ENCODE peak calls at places on chromosomes 11 and 22, in six cellular contexts. C is IMR-90; R is CD8-positive, alpha-beta T cell; U is pancreas; Z is cardiac muscle cell; L is CD4-positive, CD25-positive, alpha-beta regulatory T cell. V is an unnamed sample. For H3K9me3, the result is how much of the 10 kb centered on the place peaks cover.

GRCh38 chr11:93655581-93656255 is 5.8 kb upstream of the CEP295 start:
- DNase-seq in C (no peak), R (no peak), U (no peak), Z (no peak), L (no peak), V (peak)

GRCh38 chr11:32852142-32852541 is 22.4 kb downstream of the PRRG4 start:
- DNase-seq in C (peak), R (no peak), U (no peak), Z (no peak), L (no peak), V (no peak)

GRCh38 chr11:118789501-118790356 is 1.2 kb downstream of the DDX6 start:
- DNase-seq in C (no peak), R (no peak), U (no peak), Z (peak), L (peak), V (peak)

GRCh38 chr22:43884600-43885318 is 7.1 kb downstream of the PNPLA5 start:
- DNase-seq in C (peak), R (peak), U (peak), Z (peak), L (no peak), V (peak)

GRCh38 chr11:67119577-67120391 is 721 bp downstream of the KDM2A start:
- DNase-seq in C (no peak), R (peak), U (peak), Z (peak), L (peak), V (peak)

GRCh38 chr11:45997599-45997998 is 75.1 kb downstream of the LARGE2 start:
- DNase-seq in C (no peak), R (no peak), U (peak), Z (no peak), L (no peak), V (no peak)

GRCh38 chr11:43712676-43713075 is 32.1 kb downstream of the HSD17B12 start:
- DNase-seq in C (peak), R (no peak), U (no peak), Z (no peak), L (no peak), V (no peak)

GRCh38 chr22:38984224-38984623 is 2.1 kb downstream of the APOBEC3B start:
- DNase-seq in C (no peak), R (no peak), U (no peak), Z (no peak), L (no peak), V (no peak)

GRCh38 chr11:125207866-125208425 is 43.4 kb downstream of the PKNOX2 start:
- DNase-seq in C (peak), R (no peak), U (no peak), Z (no peak), L (no peak), V (no peak)

GRCh38 chr11:95674669-95675358 is 114.8 kb downstream of the FAM76B start:
- DNase-seq in C (no peak), R (no peak), U (no peak), Z (no peak), L (peak), V (no peak)

GRCh38 chr11:2718817-2719438 is 19.1 kb upstream of the KCNQ1OT1 start:
- DNase-seq in C (no peak), R (no peak), U (no peak), Z (no peak), L (no peak), V (no peak)

GRCh38 chr11:46378811-46379482 is 2.5 kb upstream of the MDK start:
- DNase-seq in C (no peak), R (no peak), U (no peak), Z (no peak), L (no peak), V (no peak)

GRCh38 chr11:75159081-75159953 is 8.4 kb downstream of the SLCO2B1 start:
- DNase-seq in C (no peak), R (no peak), U (peak), Z (no peak), L (no peak), V (no peak)

GRCh38 chr11:131217313-131218297 is 152.8 kb upstream of the NTM start:
- DNase-seq in C (peak), R (no peak), U (no peak), Z (no peak), L (no peak), V (no peak)

GRCh38 chr11:67466962-67467771 is 1.9 kb downstream of the TMEM134 start:
- DNase-seq in C (no peak), R (no peak), U (peak), Z (no peak), L (no peak), V (peak)

GRCh38 chr11:65642014-65642671 is 4.2 kb downstream of the SIPA1 start:
- DNase-seq in C (no peak), R (no peak), U (no peak), Z (peak), L (no peak), V (no peak)

GRCh38 chr11:120798854-120799253 is 225.0 kb upstream of the TBCEL start:
- DNase-seq in C (no peak), R (no peak), U (no peak), Z (no peak), L (no peak), V (no peak)

GRCh38 chr22:17164392-17165024 is 5.4 kb upstream of the HDHD5 start:
- DNase-seq in C (no peak), R (no peak), U (no peak), Z (no peak), L (no peak), V (no peak)

GRCh38 chr11:128790200-128790599 is 76.9 kb downstream of the KCNJ1 start:
- DNase-seq in C (peak), R (no peak), U (peak), Z (peak), L (no peak), V (no peak)

GRCh38 chr11:119316017-119316728 is 757 bp downstream of the MCAM start:
- DNase-seq in C (no peak), R (no peak), U (peak), Z (peak), L (no peak), V (no peak)

GRCh38 chr11:111918390-111919256 is at the start of gene C11orf52:
- DNase-seq in C (peak), R (no peak), U (peak), Z (peak), L (no peak), V (no peak)

GRCh38 chr11:609355-609811 is 6.4 kb downstream of the IRF7 start:
- DNase-seq in C (no peak), R (no peak), U (no peak), Z (no peak), L (no peak), V (no peak)

GRCh38 chr22:23063539-23064380 is 6.6 kb upstream of the GNAZ start:
- DNase-seq in C (no peak), R (no peak), U (peak), Z (no peak), L (no peak), V (peak)

GRCh38 chr22:23065495-23066122 is 4.7 kb upstream of the GNAZ start:
- DNase-seq in C (no peak), R (no peak), U (peak), Z (no peak), L (no peak), V (peak)

GRCh38 chr22:23065069-23065451 is 5.3 kb upstream of the GNAZ start:
- DNase-seq in C (no peak), R (no peak), U (peak), Z (no peak), L (no peak), V (peak)

GRCh38 chr22:23062616-23063538 is 7.4 kb upstream of the GNAZ start:
- DNase-seq in C (no peak), R (no peak), U (peak), Z (no peak), L (no peak), V (peak)

DNA sequence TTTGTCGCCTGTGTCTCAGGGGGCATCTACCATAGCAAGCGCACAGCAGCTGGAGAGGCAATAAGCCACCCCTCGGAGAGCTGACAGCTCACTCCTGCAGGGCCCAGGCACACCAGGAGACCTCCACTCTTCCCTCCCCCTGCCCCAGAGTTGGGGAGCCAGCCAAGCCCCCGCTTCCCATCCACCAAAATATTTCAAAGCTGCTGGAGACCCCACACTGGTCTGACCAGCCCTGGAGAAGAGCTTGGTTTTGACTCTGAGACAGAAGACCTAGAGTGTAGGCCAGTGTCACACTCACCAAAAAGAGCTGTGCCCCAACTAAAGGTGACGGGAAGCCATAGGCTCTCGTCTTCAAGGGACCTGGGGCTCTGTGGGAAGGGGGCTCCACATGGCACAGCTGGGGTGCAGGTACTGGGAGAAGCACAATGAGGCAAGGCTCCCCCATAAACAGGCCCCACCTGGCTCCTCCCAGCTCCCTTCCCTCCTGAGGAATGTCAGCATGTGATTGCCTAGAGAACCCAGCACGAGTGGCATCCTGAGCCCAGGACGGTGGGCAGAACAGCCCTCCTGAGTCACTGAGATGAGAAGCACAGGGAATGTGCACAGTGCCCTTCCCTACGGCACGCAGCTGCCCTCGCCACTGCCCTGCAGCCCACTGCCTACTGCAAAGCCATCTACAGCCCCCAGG is 5.8 kb upstream of the GNAZ start:
- DNase-seq in C (no peak), R (no peak), U (peak), Z (no peak), L (no peak), V (no peak)
- H3K9me3 ChIP-seq in C (under half), R (under half), U (under half), Z (under half), L (under half), V (under half)

GRCh38 chr22:49690454-49690853 is 137.2 kb downstream of the BRD1 start:
- DNase-seq in C (no peak), R (no peak), U (no peak), Z (no peak), L (no peak), V (no peak)
- H3K9me3 ChIP-seq in C (under half), R (under half), U (under half), Z (under half), L (under half), V (under half)

DNA sequence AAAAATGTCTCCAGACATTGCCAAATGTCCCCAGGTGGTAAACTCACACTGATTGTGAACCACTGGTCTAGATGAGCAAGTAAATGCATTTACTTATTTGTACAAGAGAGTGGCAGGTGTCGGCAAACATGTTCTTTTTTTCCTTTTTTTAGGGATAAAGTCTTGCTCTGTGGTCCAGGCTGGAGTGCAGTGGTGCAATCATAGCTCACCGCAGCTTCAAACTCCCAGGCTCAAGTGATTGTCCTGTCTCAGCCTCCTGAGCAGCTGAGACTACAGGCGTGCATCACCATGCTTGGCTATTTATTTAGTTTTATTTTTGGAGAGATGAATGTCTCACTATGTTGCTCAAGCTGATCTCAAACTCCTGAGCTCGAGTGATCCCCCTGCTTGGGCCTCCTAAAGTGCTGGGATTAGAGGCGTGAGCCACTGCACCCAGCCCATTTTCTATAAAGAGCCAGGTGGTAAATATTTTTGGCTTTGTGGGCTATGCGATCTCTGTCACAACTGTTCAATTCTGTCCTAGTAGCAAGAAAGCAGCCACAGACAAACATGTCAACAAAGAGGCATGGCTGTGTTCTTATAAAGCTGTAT is 1.4 kb downstream of the VPREB1 start:
- DNase-seq in C (no peak), R (no peak), U (no peak), Z (no peak), L (no peak), V (peak)
- H3K9me3 ChIP-seq in C (under half), R (under half), U (under half), Z (under half), L (under half), V (under half)

GRCh38 chr11:85407648-85408047 is 219.5 kb downstream of the DLG2 start:
- DNase-seq in C (no peak), R (no peak), U (no peak), Z (peak), L (no peak), V (no peak)

GRCh38 chr11:85406841-85407240 is 220.3 kb downstream of the DLG2 start:
- DNase-seq in C (no peak), R (no peak), U (no peak), Z (no peak), L (no peak), V (no peak)

GRCh38 chr11:85406316-85406715 is 220.8 kb downstream of the DLG2 start:
- DNase-seq in C (no peak), R (no peak), U (no peak), Z (no peak), L (no peak), V (no peak)
- H3K9me3 ChIP-seq in C (under half), R (under half), U (under half), Z (under half), L (under half), V (under half)

DNA sequence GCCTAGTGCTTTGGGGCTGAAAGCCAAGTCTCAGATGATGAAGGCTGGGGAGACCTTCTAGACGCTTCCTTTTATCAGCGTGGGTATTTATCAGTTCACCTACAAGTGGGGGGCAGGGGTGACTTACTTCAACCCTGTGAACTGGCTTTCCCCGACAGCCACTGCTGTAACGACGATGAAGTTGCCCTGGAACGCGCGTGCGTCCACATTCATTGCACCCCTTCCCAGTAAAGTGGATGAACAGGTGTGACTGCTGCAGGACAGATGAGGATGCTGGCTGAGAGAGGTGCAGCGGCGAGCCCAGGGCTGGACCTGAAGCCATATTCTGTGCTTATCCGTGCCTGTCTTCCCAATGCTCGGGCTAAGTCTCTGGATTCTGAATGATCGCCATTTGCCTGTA is 1122.3 kb downstream of the TBC1D22A start:
- DNase-seq in C (no peak), R (no peak), U (no peak), Z (no peak), L (no peak), V (no peak)
- H3K9me3 ChIP-seq in C (half or more), R (under half), U (under half), Z (under half), L (under half), V (under half)

GRCh38 chr11:102435688-102436087 is 16.9 kb downstream of the TMEM123 start:
- DNase-seq in C (no peak), R (no peak), U (no peak), Z (no peak), L (no peak), V (no peak)
- H3K9me3 ChIP-seq in C (under half), R (under half), U (under half), Z (under half), L (under half), V (under half)

DNA sequence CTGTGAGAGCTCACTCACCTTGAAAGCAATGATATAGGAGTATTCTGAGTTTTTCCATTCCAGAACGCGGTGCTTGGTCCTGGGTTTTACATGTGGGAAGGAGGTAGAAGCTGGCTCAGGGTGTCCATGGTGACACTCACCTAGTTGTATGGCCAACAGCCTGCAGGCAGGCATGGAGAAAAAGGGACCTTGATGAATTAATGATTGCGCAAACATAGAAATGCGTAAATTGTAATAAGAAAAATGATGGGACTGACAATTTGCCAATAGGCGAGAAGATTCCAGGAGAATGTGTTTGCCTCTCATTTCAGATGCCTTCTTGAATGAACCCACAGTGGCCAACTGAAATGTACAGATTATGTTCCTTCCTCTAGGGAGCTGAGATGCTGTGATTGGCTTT is 53.4 kb upstream of the MYO18B start:
- DNase-seq in C (no peak), R (no peak), U (no peak), Z (no peak), L (no peak), V (no peak)
- H3K9me3 ChIP-seq in C (under half), R (under half), U (under half), Z (under half), L (under half), V (under half)

GRCh38 chr11:84003181-84003580 is 717.0 kb upstream of the CCDC90B start:
- DNase-seq in C (no peak), R (no peak), U (no peak), Z (no peak), L (no peak), V (no peak)

DNA sequence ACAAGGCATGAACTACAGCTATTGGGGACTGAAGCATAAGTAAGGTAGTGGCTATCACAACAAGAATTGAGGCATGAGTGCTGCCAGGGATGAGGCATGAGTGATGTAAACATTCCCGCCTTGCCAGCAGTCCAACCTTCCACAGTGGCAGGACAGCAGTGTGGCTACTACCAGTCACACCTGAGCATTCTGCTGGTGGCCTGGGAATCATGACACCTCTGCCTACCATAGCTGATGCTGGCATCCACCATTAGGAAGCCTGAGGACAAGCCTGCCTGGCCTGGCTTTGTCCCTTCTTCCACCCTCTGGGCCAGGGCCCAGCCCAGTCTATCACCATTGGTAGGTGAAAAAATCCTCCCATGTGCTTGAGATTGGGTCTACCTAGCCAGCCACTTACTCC is 712.8 kb upstream of the CCDC90B start:
- DNase-seq in C (no peak), R (no peak), U (no peak), Z (no peak), L (no peak), V (no peak)
- H3K9me3 ChIP-seq in C (under half), R (under half), U (under half), Z (under half), L (under half), V (under half)